ENCODE peak calls at places on chromosome 19, in six cellular contexts. K is skeletal muscle cell, I is EH, T is amniotic stem cell, U is substantia nigra, Q is AML-193. R is an unnamed sample.

GRCh38 chr19:7870571-7871279 is 3.5 kb downstream of the PRR36 start:
- DNase-seq in K (no peak), I (peak; percentile 63), T (no peak), U (no peak), Q (peak; percentile 16), R (no peak)

GRCh38 chr19:616276-616675 is 17.1 kb downstream of the POLRMT start:
- DNase-seq in K (no peak), I (no peak), T (no peak), U (no peak), Q (no peak), R (no peak)

GRCh38 chr19:3004522-3004921 is 24.6 kb downstream of the TLE2 start:
- DNase-seq in K (no peak), I (no peak), T (no peak), U (no peak), Q (no peak), R (no peak)

GRCh38 chr19:50922316-50922853 is 11.2 kb upstream of the KLK4 start:
- DNase-seq in K (peak; percentile 17), I (peak; percentile 70), T (peak; percentile 62), U (no peak), Q (peak; percentile 75), R (peak; percentile 64)

GRCh38 chr19:54424201-54424600 is 8.9 kb downstream of the TTYH1 start:
- DNase-seq in K (no peak), I (no peak), T (no peak), U (no peak), Q (no peak), R (no peak)

GRCh38 chr19:38715540-38715939 is 28.7 kb downstream of the CAPN12 start:
- DNase-seq in K (no peak), I (no peak), T (no peak), U (no peak), Q (no peak), R (no peak)

GRCh38 chr19:51440052-51440451 is 18.2 kb downstream of the SIGLEC8 start:
- DNase-seq in K (no peak), I (no peak), T (no peak), U (no peak), Q (no peak), R (no peak)

GRCh38 chr19:1102407-1103106 is 1.2 kb upstream of the GPX4 start:
- DNase-seq in K (peak; percentile 99), I (peak; percentile 100), T (peak; percentile 88), U (no peak), Q (no peak), R (no peak)

GRCh38 chr19:38971672-38972071 is 3.9 kb downstream of the FBXO17 start:
- DNase-seq in K (no peak), I (peak; percentile 11), T (no peak), U (no peak), Q (no peak), R (no peak)

GRCh38 chr19:35224681-35225604 is 3.6 kb downstream of the FAM187B start:
- DNase-seq in K (no peak), I (no peak), T (no peak), U (no peak), Q (no peak), R (no peak)

GRCh38 chr19:42065511-42065910 is 4.5 kb downstream of the GRIK5 start:
- DNase-seq in K (no peak), I (no peak), T (no peak), U (no peak), Q (no peak), R (no peak)

GRCh38 chr19:54388001-54388802 is 23.5 kb upstream of the LAIR1 start:
- DNase-seq in K (no peak), I (peak; percentile 10), T (no peak), U (no peak), Q (peak; percentile 68), R (peak; percentile 26)

GRCh38 chr19:3510727-3511126 is 4.6 kb downstream of the FZR1 start:
- DNase-seq in K (no peak), I (no peak), T (no peak), U (no peak), Q (no peak), R (no peak)

GRCh38 chr19:374183-374885 is 29.7 kb upstream of the MIER2 start:
- DNase-seq in K (no peak), I (no peak), T (no peak), U (no peak), Q (no peak), R (no peak)

GRCh38 chr19:51082641-51083040 is at the start of gene KLK14:
- DNase-seq in K (no peak), I (no peak), T (no peak), U (no peak), Q (no peak), R (no peak)

GRCh38 chr19:42563352-42564210 is 31.1 kb downstream of the CEACAM8 start:
- DNase-seq in K (no peak), I (peak; percentile 48), T (peak; percentile 4), U (no peak), Q (peak; percentile 70), R (no peak)

GRCh38 chr19:54138777-54139256 is 1.3 kb downstream of the CNOT3 start:
- DNase-seq in K (no peak), I (no peak), T (no peak), U (no peak), Q (no peak), R (no peak)

GRCh38 chr19:33388817-33389573 is 15.5 kb downstream of the CEBPG start:
- DNase-seq in K (no peak), I (no peak), T (no peak), U (no peak), Q (no peak), R (no peak)

GRCh38 chr19:6738726-6739389 is 622 bp upstream of the TRIP10 start:
- DNase-seq in K (no peak), I (no peak), T (no peak), U (no peak), Q (no peak), R (peak; percentile 18)

GRCh38 chr19:45166723-45167252 is 6.0 kb upstream of the NKPD1 start:
- DNase-seq in K (no peak), I (no peak), T (no peak), U (no peak), Q (no peak), R (no peak)

GRCh38 chr19:16066611-16067104 is 9.6 kb upstream of the TPM4 start:
- DNase-seq in K (no peak), I (peak; percentile 82), T (no peak), U (no peak), Q (peak; percentile 62), R (no peak)

GRCh38 chr19:10228925-10229324 is 2.2 kb downstream of the S1PR2 start:
- DNase-seq in K (no peak), I (peak; percentile 49), T (no peak), U (no peak), Q (peak; percentile 3), R (no peak)

GRCh38 chr19:18274303-18274775 is at the start of gene IQCN:
- DNase-seq in K (no peak), I (peak; percentile 28), T (no peak), U (no peak), Q (no peak), R (no peak)

GRCh38 chr19:33639034-33639681 is 17.4 kb downstream of the CHST8 start:
- DNase-seq in K (no peak), I (no peak), T (no peak), U (no peak), Q (no peak), R (no peak)

GRCh38 chr19:45670670-45671453 is 2.8 kb downstream of the GIPR start:
- DNase-seq in K (no peak), I (peak; percentile 88), T (peak; percentile 49), U (peak; percentile 19), Q (no peak), R (peak; percentile 38)

GRCh38 chr19:37537391-37537947 is 30.7 kb downstream of the ZNF793 start:
- DNase-seq in K (no peak), I (no peak), T (no peak), U (no peak), Q (no peak), R (no peak)

GRCh38 chr19:1590641-1591397 is 1.8 kb downstream of the MBD3 start:
- DNase-seq in K (no peak), I (peak; percentile 41), T (no peak), U (no peak), Q (no peak), R (no peak)

R was measured in activated T-cell treated with anti-CD3 and anti-CD28 coated beads for 1 hour.